ENCODE peak calls at places on chromosomes 3 and 15, in four cellular contexts. M is AG09319; C is stimulated activated CD4-positive, alpha-beta T cell treated with anti-CD3 and anti-CD28 coated beads, Interleukin-4, amount 100 ng/mL, for 1 hour; R is NCI-H446 treated with DMSO at 0.1 percent for 48 hours. H is an unnamed sample.

GRCh38 chr3:15462451-15462850 is 35.1 kb downstream of the EAF1 start:
- DNase-seq in M (no peak), C (no peak), R (no peak), H (no peak)

GRCh38 chr15:39453500-39454073 is 127.3 kb upstream of the THBS1 start:
- DNase-seq in M (no peak), C (no peak), R (no peak), H (peak; percentile 27)

GRCh38 chr3:39982665-39983357 is 173.4 kb downstream of the MYRIP start:
- DNase-seq in M (no peak), C (no peak), R (no peak), H (no peak)

GRCh38 chr3:193788189-193788946 is 195.4 kb downstream of the OPA1 start:
- DNase-seq in M (no peak), C (no peak), R (no peak), H (peak; percentile 84)

GRCh38 chr15:33132722-33133345 is 61.7 kb downstream of the FMN1 start:
- DNase-seq in M (no peak), C (no peak), R (no peak), H (peak; percentile 8)

GRCh38 chr3:182986021-182986420 is 5.7 kb upstream of the DCUN1D1 start:
- DNase-seq in M (no peak), C (no peak), R (no peak), H (no peak)

GRCh38 chr15:67701669-67702068 is 123.6 kb upstream of the SKOR1 start:
- DNase-seq in M (no peak), C (no peak), R (no peak), H (no peak)

GRCh38 chr15:52427804-52428203 is 100.9 kb downstream of the MYO5A start:
- DNase-seq in M (no peak), C (no peak), R (no peak), H (no peak)

GRCh38 chr3:60001369-60001768 is 951.5 kb upstream of the CFAP20DC start:
- DNase-seq in M (no peak), C (no peak), R (no peak), H (no peak)

GRCh38 chr15:67241132-67241855 is 13.2 kb downstream of the AAGAB start:
- DNase-seq in M (no peak), C (no peak), R (no peak), H (no peak)

GRCh38 chr15:75542386-75542797 is 36.7 kb downstream of the PTPN9 start:
- DNase-seq in M (no peak), C (no peak), R (no peak), H (no peak)

GRCh38 chr3:101803152-101803782 is 24.3 kb downstream of the NXPE3 start:
- DNase-seq in M (no peak), C (peak; percentile 6), R (peak; percentile 18), H (peak; percentile 11)

H was measured in NCI-H774.